ENCODE peak calls at places on chromosomes 7 and 10, in four cellular contexts. J is Calu3, P is B cell, I is WERI-Rb-1. Z is an unnamed sample.

GRCh38 chr7:84149573-84149972 is 45.0 kb downstream of the SEMA3A start:
- DNase-seq in I (no peak), P (no peak), J (no peak), Z (no peak)

GRCh38 chr7:111175908-111176307 is 85.0 kb downstream of the LRRN3 start:
- DNase-seq in P (no peak), I (no peak), J (no peak), Z (no peak)

GRCh38 chr7:134873253-134873652 is 93.8 kb downstream of the CALD1 start:
- DNase-seq in I (no peak), J (peak; percentile 2), P (no peak), Z (no peak)

GRCh38 chr7:152608208-152608607 is 67.7 kb downstream of the XRCC2 start:
- DNase-seq in I (no peak), J (no peak), P (no peak), Z (no peak)

GRCh38 chr7:19377611-19378339 is 232.6 kb upstream of the FERD3L start:
- DNase-seq in I (no peak), J (no peak), P (no peak), Z (no peak)

GRCh38 chr10:43823237-43823605 is 174.5 kb upstream of the ZNF32 start:
- DNase-seq in J (no peak), I (no peak), P (no peak), Z (no peak)

GRCh38 chr7:98335411-98335977 is 54.0 kb downstream of the BRI3 start:
- DNase-seq in P (no peak), I (no peak), J (no peak), Z (no peak)

GRCh38 chr10:10818082-10818481 is 199.6 kb upstream of the CELF2 start:
- DNase-seq in P (no peak), J (no peak), I (no peak), Z (no peak)

GRCh38 chr10:71840177-71840711 is 10.8 kb downstream of the PSAP start:
- DNase-seq in I (peak; percentile 92), J (peak; percentile 82), P (no peak), Z (no peak)

GRCh38 chr7:1851731-1852531 is 181.9 kb downstream of the ELFN1 start:
- DNase-seq in J (no peak), I (peak; percentile 4), P (no peak), Z (no peak)

GRCh38 chr7:99331002-99331401 is 5.3 kb downstream of the ARPC1A start:
- DNase-seq in I (no peak), P (no peak), J (no peak), Z (peak; percentile 37)

GRCh38 chr7:21828846-21829245 is 116.9 kb downstream of the CDCA7L start:
- DNase-seq in I (no peak), P (no peak), J (no peak), Z (no peak)

GRCh38 chr10:71052261-71052660 is 160.1 kb upstream of the UNC5B start:
- DNase-seq in P (no peak), I (no peak), J (no peak), Z (no peak)

GRCh38 chr10:4074559-4075407 is 289.8 kb upstream of the KLF6 start:
- DNase-seq in P (no peak), I (no peak), J (no peak), Z (no peak)

GRCh38 chr7:150829426-150829825 is 22.9 kb upstream of the AOC1 start:
- DNase-seq in P (no peak), I (peak; percentile 28), J (no peak), Z (no peak)

GRCh38 chr7:44196450-44196872 is 4.3 kb upstream of the YKT6 start:
- DNase-seq in J (peak; percentile 66), I (peak; percentile 76), P (no peak), Z (peak; percentile 63)

GRCh38 chr7:149140784-149141183 is 6.5 kb upstream of the ZNF398 start:
- DNase-seq in J (no peak), I (no peak), P (no peak), Z (no peak)

GRCh38 chr10:70984986-70985719 is 96.8 kb upstream of the PCBD1 start:
- DNase-seq in P (no peak), J (no peak), I (no peak), Z (peak; percentile 11)

GRCh38 chr10:71530781-71531180 is 134.1 kb downstream of the CDH23 start:
- DNase-seq in J (no peak), P (no peak), I (no peak), Z (no peak)

GRCh38 chr7:151925446-151926335 is 30.6 kb upstream of the GALNTL5 start:
- DNase-seq in P (no peak), I (no peak), J (no peak), Z (peak; percentile 33)

GRCh38 chr10:95242581-95243317 is 48.1 kb downstream of the PDLIM1 start:
- DNase-seq in J (peak; percentile 42), I (peak; percentile 43), P (no peak), Z (peak; percentile 68)

GRCh38 chr10:98090822-98091221 is 43.6 kb upstream of the R3HCC1L start:
- DNase-seq in I (no peak), P (no peak), J (no peak), Z (no peak)

GRCh38 chr10:62244785-62245595 is 23.7 kb downstream of the RTKN2 start:
- DNase-seq in I (peak; percentile 45), J (peak; percentile 51), P (no peak), Z (peak; percentile 65)

GRCh38 chr7:143040209-143040710 is 11.9 kb upstream of the OR6V1 start:
- DNase-seq in P (no peak), I (no peak), J (no peak), Z (no peak)

GRCh38 chr10:12702215-12702614 is 299.3 kb downstream of the CCDC3 start:
- DNase-seq in P (no peak), I (no peak), J (no peak), Z (no peak)

GRCh38 chr7:522071-522937 is 2.7 kb upstream of the PDGFA start:
- DNase-seq in P (peak; percentile 77), J (peak; percentile 72), I (no peak), Z (peak; percentile 61)

GRCh38 chr10:8026349-8027259 is 27.9 kb upstream of the GATA3 start:
- DNase-seq in I (no peak), P (no peak), J (no peak), Z (no peak)

DNA sequence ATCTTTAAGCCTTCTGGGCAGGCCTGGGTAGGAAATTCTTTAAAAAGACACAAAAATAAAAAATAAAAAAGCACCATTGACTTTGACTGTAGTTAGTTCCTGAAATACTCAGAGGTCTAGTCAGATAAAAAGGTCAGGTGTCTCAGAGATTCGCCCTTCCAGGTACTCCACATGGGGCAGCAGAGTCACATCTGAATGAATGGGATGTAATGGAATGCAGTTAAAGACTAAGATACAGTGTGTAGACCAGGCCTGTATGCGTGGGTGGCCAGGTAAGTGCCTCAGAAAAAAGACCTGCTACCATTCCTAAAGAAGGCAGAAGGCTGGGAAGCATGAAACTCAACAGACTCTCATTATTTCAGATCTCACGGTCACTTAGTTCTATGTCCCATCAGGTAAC is 68.6 kb upstream of the SEM1 start:
- DNase-seq in P (no peak), J (peak; percentile 1), I (peak; percentile 26), Z (no peak)
- TF ChIP-seq CTCF in P (no peak), J (no peak), I (peak; percentile 33), Z (no peak)

DNA sequence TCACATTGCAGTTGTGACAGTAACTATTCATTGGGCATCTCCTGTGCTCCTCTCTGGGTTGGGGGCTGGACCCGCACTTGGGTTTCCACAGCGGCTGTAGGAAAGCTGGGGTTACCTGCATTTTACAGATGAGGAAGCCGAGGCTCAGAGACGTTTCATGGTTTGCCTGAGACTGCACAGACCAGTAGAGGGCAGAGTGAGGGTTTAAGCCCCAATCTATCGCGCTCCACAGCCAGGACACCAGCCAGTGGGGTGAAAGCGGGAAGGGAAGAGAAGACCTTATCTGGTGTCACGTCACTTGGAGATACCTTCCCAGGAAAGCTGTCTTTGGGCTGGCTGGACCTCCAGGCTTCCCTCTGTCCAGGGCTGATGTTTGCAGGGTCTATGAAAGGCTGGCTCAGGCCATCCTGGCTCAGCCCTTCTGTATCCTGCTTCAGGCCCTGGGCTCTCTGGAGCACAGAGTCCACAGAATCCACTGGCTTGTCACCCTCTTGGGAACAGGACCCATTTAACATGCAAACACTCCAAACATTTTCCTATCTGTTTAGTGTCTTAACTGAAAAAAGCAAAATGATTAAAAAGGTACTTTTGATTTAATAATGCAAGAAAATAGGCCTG is 167.7 kb downstream of the EMX2 start:
- DNase-seq in P (no peak), I (peak; percentile 16), J (no peak), Z (no peak)
- TF ChIP-seq CTCF in P (no peak), I (peak; percentile 59), J (no peak), Z (no peak)

DNA sequence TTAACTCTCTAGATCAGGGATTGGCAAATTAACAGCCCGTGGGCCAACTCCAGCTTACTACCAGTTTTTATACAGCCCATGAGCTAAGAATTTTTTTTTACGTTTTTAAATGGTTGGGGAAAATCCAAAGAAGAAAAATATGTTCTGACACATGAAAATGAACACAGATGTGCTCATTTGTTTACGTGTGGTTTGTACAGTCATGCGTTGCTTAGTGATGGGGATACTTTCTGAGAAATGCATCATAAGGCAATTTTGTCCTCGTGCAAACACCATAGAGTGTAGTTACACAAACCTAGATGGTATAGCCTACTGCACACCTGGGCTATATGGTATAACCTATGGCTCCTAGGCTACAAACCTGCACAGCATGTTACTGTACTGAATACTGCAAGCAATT is 8.3 kb upstream of the SMKR1 start:
- DNase-seq in I (no peak), P (no peak), J (no peak), Z (peak; percentile 35)
- TF ChIP-seq CTCF in I (no peak), P (no peak), J (no peak), Z (no peak)

DNA sequence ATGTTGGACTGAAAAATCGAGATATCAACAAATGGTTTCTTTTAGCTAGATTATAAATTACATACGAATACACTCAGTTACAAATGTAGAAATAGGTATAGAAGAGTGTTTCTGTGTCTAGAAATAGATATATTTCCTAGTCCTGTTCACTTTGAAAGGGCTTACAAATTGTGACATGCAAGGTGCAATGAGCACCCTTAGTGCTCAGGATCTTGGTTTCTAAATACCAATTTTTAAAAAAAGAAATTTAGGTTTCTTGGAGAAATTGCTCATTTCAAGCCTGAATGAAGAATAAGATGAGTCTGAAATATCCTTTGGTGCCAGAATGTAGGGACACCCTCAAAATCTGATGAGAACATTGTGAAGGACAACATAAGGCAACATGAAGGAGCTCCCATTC is 306.0 kb downstream of the CRPPA start:
- DNase-seq in P (no peak), J (no peak), I (no peak), Z (no peak)
- TF ChIP-seq CTCF in P (no peak), J (no peak), I (no peak), Z (no peak)

DNA sequence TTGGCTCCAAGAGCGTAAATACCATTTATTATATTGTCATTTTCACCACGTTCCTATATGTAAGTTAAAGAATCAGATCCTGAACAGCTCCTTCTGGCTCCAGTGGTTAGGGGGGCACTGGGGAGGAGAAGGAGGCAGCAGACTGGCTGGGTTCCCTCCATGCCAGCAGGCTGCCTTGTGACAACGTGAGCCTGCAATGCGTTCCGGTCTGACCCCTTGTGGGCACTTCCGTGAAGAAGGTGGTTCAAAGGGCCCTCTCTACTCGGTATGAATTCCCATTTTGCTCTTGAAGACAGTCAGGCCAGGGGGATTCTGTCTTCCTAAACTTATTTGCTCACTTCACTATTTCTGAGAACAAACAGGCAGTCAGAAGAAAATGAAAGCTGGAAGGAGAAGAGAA is 253.4 kb downstream of the BMPER start:
- DNase-seq in I (peak; percentile 59), P (no peak), J (no peak), Z (no peak)
- TF ChIP-seq CTCF in I (peak; percentile 64), P (no peak), J (peak; percentile 19), Z (no peak)

GRCh38 chr7:157005456-157006204 is 4.8 kb downstream of the MNX1 start:
- DNase-seq in P (peak; percentile 55), J (no peak), I (no peak), Z (no peak)
- TF ChIP-seq CTCF in P (no peak), J (no peak), I (no peak), Z (no peak)

Z was measured in activated CD8-positive, alpha-beta T cell treated with anti-CD3 and anti-CD28 coated beads for 36 hours.